ENCODE peak calls at places on chromosome 21, in nine cellular contexts. Z, S, N, J, H, O, V, Q and U are unnamed samples.

GRCh38 chr21:38664315-38664714 is 141.4 kb upstream of the ETS2 start:
- DNase-seq in Z (no peak), S (no peak), N (no peak), J (no peak), H (no peak), O (no peak), V (no peak), Q (no peak), U (no peak)

GRCh38 chr21:34907783-34908423 is 141.2 kb downstream of the RUNX1 start:
- DNase-seq in Z (no peak), S (no peak), N (no peak), J (no peak), H (no peak), O (no peak), V (no peak), Q (no peak), U (no peak)

GRCh38 chr21:46079357-46080170 is 18.3 kb upstream of the COL6A2 start:
- DNase-seq in Z (peak), S (no peak), N (peak), J (peak), H (no peak), O (no peak), V (no peak), Q (no peak), U (peak)

GRCh38 chr21:35282944-35283343 is 233.8 kb upstream of the RUNX1 start:
- DNase-seq in Z (no peak), S (no peak), N (no peak), J (no peak), H (no peak), O (no peak), V (no peak), Q (no peak), U (no peak)

GRCh38 chr21:33543505-33544129 is 779 bp downstream of the SON start:
- DNase-seq in Z (peak), S (no peak), N (peak), J (peak), H (peak), O (no peak), V (peak), Q (peak), U (peak)

GRCh38 chr21:35632711-35633110 is 427.6 kb downstream of the SETD4 start:
- DNase-seq in Z (no peak), S (no peak), N (no peak), J (no peak), H (no peak), O (no peak), V (no peak), Q (no peak), U (no peak)

GRCh38 chr21:40383951-40384350 is 463.0 kb downstream of the DSCAM start:
- DNase-seq in Z (no peak), S (no peak), N (no peak), J (no peak), H (no peak), O (no peak), V (no peak), Q (no peak), U (no peak)

GRCh38 chr21:46172863-46173528 is 11.3 kb downstream of the SPATC1L start:
- DNase-seq in Z (no peak), S (no peak), N (no peak), J (peak), H (no peak), O (no peak), V (no peak), Q (no peak), U (peak)

GRCh38 chr21:34074283-34075098 is 1.1 kb downstream of the MRPS6 start:
- DNase-seq in Z (no peak), S (no peak), N (no peak), J (no peak), H (no peak), O (no peak), V (peak), Q (no peak), U (no peak)

GRCh38 chr21:41171210-41171609 is 3.2 kb downstream of the BACE2 start:
- DNase-seq in Z (peak), S (no peak), N (no peak), J (peak), H (peak), O (no peak), V (no peak), Q (no peak), U (peak)

GRCh38 chr21:34836103-34836932 is 167.5 kb downstream of the CLIC6 start:
- DNase-seq in Z (peak), S (peak), N (peak), J (peak), H (no peak), O (no peak), V (peak), Q (peak), U (peak)

GRCh38 chr21:33203371-33203724 is 26.4 kb upstream of the IFNAR2 start:
- DNase-seq in Z (no peak), S (no peak), N (peak), J (no peak), H (no peak), O (no peak), V (no peak), Q (no peak), U (no peak)

GRCh38 chr21:32302560-32302959 is 3.9 kb downstream of the MRAP start:
- DNase-seq in Z (no peak), S (no peak), N (no peak), J (no peak), H (no peak), O (no peak), V (no peak), Q (no peak), U (no peak)

GRCh38 chr21:46048926-46049889 is 48.7 kb upstream of the COL6A2 start:
- DNase-seq in Z (peak), S (no peak), N (peak), J (peak), H (no peak), O (no peak), V (peak), Q (peak), U (peak)

GRCh38 chr21:33236013-33236686 is 6.4 kb downstream of the IFNAR2 start:
- DNase-seq in Z (no peak), S (no peak), N (no peak), J (no peak), H (no peak), O (no peak), V (no peak), Q (no peak), U (no peak)

GRCh38 chr21:41247561-41247968 is 69.0 kb upstream of the FAM3B start:
- DNase-seq in Z (peak), S (no peak), N (peak), J (no peak), H (peak), O (no peak), V (no peak), Q (no peak), U (no peak)

GRCh38 chr21:15659768-15660423 is 69.9 kb upstream of the USP25 start:
- DNase-seq in Z (no peak), S (no peak), N (no peak), J (no peak), H (peak), O (no peak), V (no peak), Q (no peak), U (no peak)

GRCh38 chr21:45477176-45478114 is 64.8 kb downstream of the SLC19A1 start:
- DNase-seq in Z (no peak), S (no peak), N (no peak), J (no peak), H (no peak), O (no peak), V (no peak), Q (no peak), U (no peak)

GRCh38 chr21:31370893-31371652 is 27.0 kb upstream of the TIAM1 start:
- DNase-seq in Z (no peak), S (no peak), N (peak), J (no peak), H (no peak), O (no peak), V (no peak), Q (no peak), U (no peak)

GRCh38 chr21:39809936-39810335 is 57.3 kb upstream of the PCP4 start:
- DNase-seq in Z (no peak), S (no peak), N (no peak), J (no peak), H (no peak), O (no peak), V (no peak), Q (no peak), U (no peak)

GRCh38 chr21:45380566-45380965 is 24.4 kb upstream of the COL18A1 start:
- DNase-seq in Z (peak), S (no peak), N (no peak), J (peak), H (no peak), O (no peak), V (peak), Q (no peak), U (no peak)

GRCh38 chr21:20721151-20721550 is 277.1 kb upstream of the NCAM2 start:
- DNase-seq in Z (no peak), S (no peak), N (no peak), J (no peak), H (no peak), O (no peak), V (no peak), Q (no peak), U (no peak)

GRCh38 chr21:45506241-45506817 is 35.9 kb downstream of the SLC19A1 start:
- DNase-seq in Z (no peak), S (no peak), N (no peak), J (peak), H (no peak), O (no peak), V (peak), Q (no peak), U (no peak)

GRCh38 chr21:31235671-31236450 is 108.2 kb downstream of the TIAM1 start:
- DNase-seq in Z (no peak), S (no peak), N (no peak), J (no peak), H (no peak), O (no peak), V (no peak), Q (no peak), U (no peak)

GRCh38 chr21:21295303-21295702 is 297.1 kb downstream of the NCAM2 start:
- DNase-seq in Z (no peak), S (no peak), N (no peak), J (no peak), H (no peak), O (no peak), V (no peak), Q (no peak), U (no peak)

GRCh38 chr21:27268290-27268689 is 301.4 kb upstream of the ADAMTS5 start:
- DNase-seq in Z (no peak), S (no peak), N (no peak), J (no peak), H (no peak), O (no peak), V (no peak), Q (no peak), U (no peak)

GRCh38 chr21:28454978-28455600 is 537.6 kb downstream of the LTN1 start:
- DNase-seq in Z (no peak), S (no peak), N (no peak), J (no peak), H (no peak), O (no peak), V (no peak), Q (no peak), U (no peak)

GRCh38 chr21:40845621-40846020 is 1.3 kb downstream of the DSCAM start:
- DNase-seq in Z (no peak), S (no peak), N (no peak), J (no peak), H (no peak), O (no peak), V (no peak), Q (no peak), U (no peak)

GRCh38 chr21:28482657-28483056 is 510.0 kb downstream of the LTN1 start:
- DNase-seq in Z (no peak), S (no peak), N (no peak), J (no peak), H (no peak), O (no peak), V (no peak), Q (no peak), U (no peak)

GRCh38 chr21:28832013-28832714 is 160.5 kb downstream of the LTN1 start:
- DNase-seq in Z (no peak), S (no peak), N (no peak), J (no peak), H (no peak), O (no peak), V (no peak), Q (no peak), U (no peak)

GRCh38 chr21:39564200-39564599 is 48.5 kb upstream of the B3GALT5 start:
- DNase-seq in Z (peak), S (no peak), N (no peak), J (no peak), H (no peak), O (no peak), V (no peak), Q (no peak), U (no peak)

GRCh38 chr21:32814528-32814927 is 43.0 kb upstream of the PAXBP1 start:
- DNase-seq in Z (no peak), S (no peak), N (no peak), J (no peak), H (no peak), O (no peak), V (no peak), Q (no peak), U (no peak)

GRCh38 chr21:35265170-35265877 is 216.2 kb upstream of the RUNX1 start:
- DNase-seq in Z (no peak), S (peak), N (no peak), J (no peak), H (no peak), O (no peak), V (no peak), Q (no peak), U (no peak)

GRCh38 chr21:31310750-31311149 is 33.3 kb downstream of the TIAM1 start:
- DNase-seq in Z (no peak), S (no peak), N (no peak), J (no peak), H (peak), O (no peak), V (no peak), Q (no peak), U (no peak)

GRCh38 chr21:40795313-40795712 is 51.6 kb downstream of the DSCAM start:
- DNase-seq in Z (no peak), S (no peak), N (no peak), J (no peak), H (no peak), O (no peak), V (no peak), Q (no peak), U (no peak)

GRCh38 chr21:44328242-44328895 is 10.8 kb downstream of the CFAP410 start:
- DNase-seq in Z (no peak), S (no peak), N (no peak), J (no peak), H (no peak), O (no peak), V (no peak), Q (no peak), U (no peak)
- TF ChIP-seq POLR2A in Z (no peak), S (no peak), N (no peak), J (no peak), H (no peak), O (no peak), V (no peak), Q (no peak), U (no peak)

GRCh38 chr21:42255825-42256224 is 36.9 kb downstream of the ABCG1 start:
- DNase-seq in Z (no peak), S (no peak), N (no peak), J (no peak), H (no peak), O (no peak), V (no peak), Q (no peak), U (no peak)
- TF ChIP-seq CTCF in Z (no peak), S (peak), N (no peak), J (no peak), H (no peak), O (no peak), V (no peak), Q (no peak), U (no peak)

DNA sequence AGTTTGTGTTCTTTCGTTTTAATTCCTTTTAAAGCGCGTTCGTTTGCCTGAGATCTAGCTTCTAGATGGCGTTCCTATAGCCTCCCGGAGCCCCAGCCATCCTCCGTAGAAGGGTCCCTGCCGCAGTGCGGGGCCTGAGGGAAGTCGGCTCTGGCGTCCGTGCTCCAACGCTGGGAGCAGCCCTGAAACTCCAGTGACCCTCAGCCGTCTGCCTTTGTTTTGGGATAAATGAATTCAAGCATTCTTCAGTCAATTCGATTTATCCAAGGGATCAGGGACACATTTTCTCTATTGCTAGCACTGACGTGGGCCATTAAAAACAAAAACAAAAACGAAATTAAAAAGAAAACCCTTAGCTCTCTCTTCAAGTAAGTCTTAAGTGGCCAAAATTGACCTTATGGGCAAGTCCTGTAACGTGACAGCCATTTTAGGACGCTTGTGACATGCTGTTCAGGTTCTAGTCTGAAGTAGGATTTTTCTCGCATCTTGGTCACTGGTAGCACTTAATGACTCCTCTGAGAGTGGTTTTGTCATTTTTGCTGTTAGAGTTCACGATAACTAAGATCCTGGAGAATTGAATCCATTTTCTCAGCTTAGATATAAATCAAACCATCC is 757 bp upstream of the HSPA13 start:
- DNase-seq in Z (peak), S (no peak), N (no peak), J (no peak), H (no peak), O (no peak), V (no peak), Q (no peak), U (no peak)
- H3K27ac ChIP-seq in Z (peak), S (peak), N (peak), J (peak), H (peak), O (peak), V (peak), Q (peak), U (peak)

GRCh38 chr21:37367758-37368535 is 1.4 kb downstream of the DYRK1A start:
- DNase-seq in Z (peak), S (no peak), N (peak), J (peak), H (peak), O (no peak), V (peak), Q (peak), U (peak)
- TF ChIP-seq POLR2A in Z (no peak), S (no peak), N (peak), J (no peak), H (peak), O (peak), V (no peak), Q (peak), U (peak)

GRCh38 chr21:24868117-24868516 is 739.2 kb downstream of the MRPL39 start:
- DNase-seq in Z (no peak), S (no peak), N (no peak), J (no peak), H (no peak), O (no peak), V (no peak), Q (no peak), U (no peak)

GRCh38 chr21:24870633-24871032 is 736.6 kb downstream of the MRPL39 start:
- DNase-seq in Z (no peak), S (no peak), N (no peak), J (no peak), H (no peak), O (no peak), V (no peak), Q (no peak), U (no peak)

GRCh38 chr21:24869862-24870261 is 737.4 kb downstream of the MRPL39 start:
- DNase-seq in Z (no peak), S (no peak), N (no peak), J (no peak), H (no peak), O (no peak), V (no peak), Q (no peak), U (no peak)
- TF ChIP-seq CTCF in Z (no peak), S (no peak), N (no peak), J (no peak), H (no peak), O (no peak), V (no peak), Q (no peak), U (no peak)

GRCh38 chr21:17526771-17527170 is 13.9 kb downstream of the CXADR start:
- DNase-seq in Z (no peak), S (no peak), N (no peak), J (no peak), H (no peak), O (no peak), V (no peak), Q (no peak), U (no peak)

GRCh38 chr21:17524635-17525034 is 11.8 kb downstream of the CXADR start:
- DNase-seq in Z (no peak), S (no peak), N (no peak), J (no peak), H (no peak), O (no peak), V (no peak), Q (no peak), U (no peak)

GRCh38 chr21:17519965-17520364 is 7.1 kb downstream of the CXADR start:
- DNase-seq in Z (no peak), S (no peak), N (no peak), J (no peak), H (no peak), O (no peak), V (no peak), Q (no peak), U (no peak)

GRCh38 chr21:17519208-17519738 is 6.4 kb downstream of the CXADR start:
- DNase-seq in Z (no peak), S (no peak), N (no peak), J (no peak), H (no peak), O (no peak), V (no peak), Q (no peak), U (no peak)

GRCh38 chr21:17523007-17523451 is 10.2 kb downstream of the CXADR start:
- DNase-seq in Z (no peak), S (no peak), N (peak), J (no peak), H (no peak), O (no peak), V (no peak), Q (no peak), U (no peak)
- H3K27ac ChIP-seq in Z (no peak), S (no peak), N (peak), J (no peak), H (no peak), O (no peak), V (no peak), Q (no peak), U (no peak)

GRCh38 chr21:30216041-30216723 is at the start of gene CLDN8:
- DNase-seq in Z (no peak), S (no peak), N (no peak), J (no peak), H (peak), O (no peak), V (no peak), Q (no peak), U (no peak)
- TF ChIP-seq POLR2A in Z (no peak), S (no peak), N (no peak), J (no peak), H (no peak), O (no peak), V (no peak), Q (no peak), U (no peak)